ENCODE peak calls at places on chromosomes 13 and 19, in nine cellular contexts. G is H1; J is CD8-positive, alpha-beta T cell; B is cardiac fibroblast; K is AG09309; S is osteoblast; U is BJ; V is lower leg skin; Q is tibial artery. D is an unnamed sample.

GRCh38 chr13:78602561-78603239 is 652 bp downstream of the POU4F1 start:
- DNase-seq in G (no peak), Q (no peak), K (no peak), J (no peak), B (no peak), S (no peak), U (no peak), V (no peak), D (peak; percentile 15)

GRCh38 chr19:32876236-32876918 is 6.8 kb upstream of the SLC7A9 start:
- DNase-seq in K (no peak), G (no peak), S (no peak), U (no peak), B (no peak), V (peak; percentile 69), J (no peak), Q (no peak), D (no peak)

GRCh38 chr19:6271721-6272410 is 7.9 kb downstream of the MLLT1 start:
- DNase-seq in K (peak; percentile 46), U (no peak), J (no peak), V (peak; percentile 96), Q (peak; percentile 83), S (peak; percentile 92), G (no peak), B (peak; percentile 92), D (peak; percentile 82)

GRCh38 chr19:42693760-42694350 is 46.4 kb downstream of the PSG3 start:
- DNase-seq in Q (no peak), S (peak; percentile 83), K (no peak), G (no peak), V (no peak), B (peak; percentile 41), U (no peak), J (no peak), D (peak; percentile 76)

GRCh38 chr13:44622259-44622658 is 46.1 kb upstream of the TSC22D1 start:
- DNase-seq in Q (no peak), J (no peak), S (peak; percentile 29), G (no peak), V (no peak), B (peak; percentile 49), K (no peak), U (no peak), D (no peak)

GRCh38 chr13:20442798-20443381 is 82.8 kb downstream of the CRYL1 start:
- DNase-seq in V (no peak), G (no peak), S (no peak), K (no peak), U (no peak), B (no peak), J (no peak), Q (no peak), D (no peak)

GRCh38 chr13:65063753-65064152 is 2166.4 kb downstream of the PCDH9 start:
- DNase-seq in G (no peak), B (no peak), V (no peak), S (no peak), U (no peak), Q (no peak), J (no peak), K (no peak), D (no peak)

GRCh38 chr19:10295305-10295846 is 5.6 kb downstream of the ICAM5 start:
- DNase-seq in U (no peak), G (no peak), V (no peak), B (peak; percentile 42), Q (no peak), J (peak; percentile 46), K (no peak), S (peak; percentile 85), D (peak; percentile 37)

GRCh38 chr19:42480335-42481095 is 37.8 kb upstream of the CXCL17 start:
- DNase-seq in V (no peak), J (no peak), K (no peak), G (no peak), Q (no peak), U (peak; percentile 48), B (peak; percentile 52), S (peak; percentile 71), D (peak; percentile 47)

GRCh38 chr19:1584500-1585242 is 8.0 kb downstream of the MBD3 start:
- DNase-seq in B (no peak), J (no peak), V (no peak), U (no peak), G (no peak), S (no peak), Q (no peak), K (no peak), D (no peak)

GRCh38 chr19:35612224-35612558 is 344 bp upstream of the HAUS5 start:
- DNase-seq in J (no peak), B (no peak), U (no peak), Q (no peak), K (no peak), S (no peak), G (no peak), V (no peak), D (no peak)

GRCh38 chr13:45297456-45298205 is 43.4 kb downstream of the TPT1 start:
- DNase-seq in G (no peak), U (no peak), J (no peak), Q (no peak), S (no peak), V (peak; percentile 53), K (no peak), B (no peak), D (no peak)

GRCh38 chr19:41706741-41707501 is 1.5 kb upstream of the CEACAM5 start:
- DNase-seq in U (no peak), J (peak; percentile 44), G (peak; percentile 65), S (no peak), V (peak; percentile 83), B (peak; percentile 6), K (no peak), Q (no peak), D (no peak)

GRCh38 chr13:68304287-68304893 is 1074.3 kb upstream of the PCDH9 start:
- DNase-seq in S (no peak), B (peak; percentile 8), K (no peak), Q (no peak), G (no peak), J (no peak), U (no peak), V (no peak), D (no peak)

GRCh38 chr19:45517641-45518468 is 10.6 kb downstream of the VASP start:
- DNase-seq in K (no peak), G (no peak), U (no peak), S (no peak), J (no peak), Q (no peak), V (no peak), B (no peak), D (no peak)
- H3K4me3 ChIP-seq in K (no peak overlapping the region), G (no peak overlapping the region), U (no peak overlapping the region), S (no peak overlapping the region), J (no peak overlapping the region), Q (no peak overlapping the region), V (no peak overlapping the region), B (no peak overlapping the region), D (no peak overlapping the region)

GRCh38 chr13:26386026-26386425 is 132.1 kb downstream of the CDK8 start:
- DNase-seq in U (no peak), J (no peak), S (no peak), B (no peak), V (no peak), Q (no peak), G (no peak), K (no peak), D (no peak)

GRCh38 chr13:26382843-26383242 is 128.9 kb downstream of the CDK8 start:
- DNase-seq in G (no peak), B (no peak), V (no peak), K (no peak), Q (no peak), U (no peak), J (no peak), S (no peak), D (no peak)

GRCh38 chr13:26379831-26380230 is 125.9 kb downstream of the CDK8 start:
- DNase-seq in J (no peak), U (no peak), S (peak; percentile 30), G (no peak), K (no peak), V (no peak), Q (no peak), B (no peak), D (no peak)

GRCh38 chr13:26380930-26381329 is 127.0 kb downstream of the CDK8 start:
- DNase-seq in S (no peak), K (no peak), U (no peak), B (no peak), G (no peak), V (no peak), Q (no peak), J (no peak), D (no peak)

DNA sequence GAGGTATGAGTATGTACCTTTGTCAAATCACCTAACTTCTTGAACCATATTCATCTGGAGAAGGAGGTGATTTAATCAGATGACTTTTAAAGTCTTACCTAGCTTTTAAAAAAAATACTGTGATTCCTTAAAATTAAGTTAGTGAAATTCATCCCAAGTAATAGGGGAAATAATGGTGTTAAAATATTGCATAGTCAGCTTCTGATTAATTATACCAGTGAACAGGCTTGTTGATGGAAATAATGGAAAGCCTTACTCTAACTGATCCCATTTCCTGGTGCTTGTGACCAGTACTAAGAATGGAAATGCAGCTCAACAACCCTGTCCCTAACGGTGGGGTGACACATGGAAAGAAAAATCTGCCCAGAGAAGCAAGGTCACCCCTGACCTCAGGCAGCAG is 130.7 kb downstream of the CDK8 start:
- DNase-seq in S (no peak), V (no peak), B (no peak), Q (no peak), K (no peak), U (no peak), J (no peak), G (no peak), D (no peak)
- TF ChIP-seq CTCF in S (no peak), V (no peak), B (no peak), Q (no peak), K (no peak), U (no peak), J (no peak), G (no peak), D (no peak)

DNA sequence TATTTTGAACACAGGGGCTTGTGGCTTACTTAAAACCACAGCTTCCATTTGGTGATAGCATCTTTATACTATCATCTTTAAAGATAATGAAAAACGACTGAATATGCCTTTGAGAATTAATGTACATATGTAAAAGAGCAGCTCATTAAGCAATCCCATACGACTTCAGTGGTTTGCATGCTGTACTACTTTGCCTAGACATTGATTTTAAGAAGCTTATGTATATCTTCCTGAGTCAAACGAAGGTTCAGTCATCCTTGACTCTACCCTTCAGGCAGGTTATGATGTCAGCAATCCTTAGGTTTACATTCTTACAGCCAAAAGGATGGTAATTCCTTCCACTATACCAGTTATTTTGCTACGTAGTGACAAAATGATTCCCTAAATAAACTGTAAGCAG is 40.7 kb downstream of the BRD4 start:
- DNase-seq in G (no peak), V (no peak), U (no peak), K (no peak), J (no peak), Q (no peak), S (no peak), B (no peak), D (no peak)
- H3K4me3 ChIP-seq in G (no peak overlapping the region), V (no peak overlapping the region), U (no peak overlapping the region), K (no peak overlapping the region), J (no peak overlapping the region), Q (no peak overlapping the region), S (no peak overlapping the region), B (no peak overlapping the region), D (no peak overlapping the region)

GRCh38 chr13:47592256-47592655 is 408.8 kb downstream of the SUCLA2 start:
- DNase-seq in V (no peak), G (no peak), B (no peak), K (no peak), S (peak; percentile 6), J (no peak), Q (no peak), U (no peak), D (no peak)

GRCh38 chr13:47598340-47598911 is 402.6 kb downstream of the SUCLA2 start:
- DNase-seq in S (peak; percentile 29), Q (no peak), G (no peak), U (no peak), B (peak; percentile 34), V (no peak), K (no peak), J (no peak), D (peak; percentile 19)

GRCh38 chr13:47594833-47595232 is 406.2 kb downstream of the SUCLA2 start:
- DNase-seq in B (peak; percentile 11), J (no peak), Q (no peak), G (peak; percentile 2), U (no peak), K (no peak), V (no peak), S (no peak), D (peak; percentile 7)
- TF ChIP-seq CTCF in B (no peak), J (no peak), Q (no peak), G (peak; percentile 57), U (no peak), K (peak; percentile 10), V (no peak), S (no peak), D (peak; percentile 10)